ENCODE peak calls at places on chromosomes 6 and 20, in four cellular contexts. N is HCT116, J is K562, P is GM12891. S is an unnamed sample.

GRCh38 chr20:44810391-44811149 is at the start of gene RIMS4:
- DNase-seq in N (no peak), J (no peak), P (peak; percentile 46), S (no peak)

GRCh38 chr20:63739129-63740069 is at the start of gene SLC2A4RG:
- DNase-seq in N (no peak), J (peak; percentile 87), P (peak; percentile 94), S (peak; percentile 87)

GRCh38 chr6:14857501-14857900 is 388.4 kb upstream of the JARID2 start:
- DNase-seq in N (no peak), J (no peak), P (no peak), S (peak; percentile 24)

GRCh38 chr6:30325873-30326445 is 768 bp upstream of the TRIM39 start:
- DNase-seq in N (peak; percentile 59), J (peak; percentile 78), P (no peak), S (no peak)

GRCh38 chr20:17807670-17808069 is 107.9 kb downstream of the BANF2 start:
- DNase-seq in N (no peak), J (no peak), P (no peak), S (no peak)

GRCh38 chr6:127938701-127939100 is 37.8 kb upstream of the THEMIS start:
- DNase-seq in N (peak; percentile 6), J (peak; percentile 3), P (no peak), S (no peak)

GRCh38 chr6:148523051-148523450 is 180.4 kb downstream of the SASH1 start:
- DNase-seq in N (no peak), J (no peak), P (no peak), S (no peak)

GRCh38 chr20:62936996-62937352 is 973 bp upstream of the GID8 start:
- DNase-seq in N (no peak), J (peak; percentile 39), P (no peak), S (no peak)

GRCh38 chr6:138052783-138053182 is 54.4 kb downstream of the PERP start:
- DNase-seq in N (no peak), J (no peak), P (no peak), S (no peak)

GRCh38 chr6:168366473-168366872 is 46.9 kb upstream of the DACT2 start:
- DNase-seq in N (no peak), J (no peak), P (no peak), S (no peak)

GRCh38 chr6:51300510-51300909 is 481.8 kb downstream of the TFAP2B start:
- DNase-seq in N (no peak), J (no peak), P (no peak), S (no peak)

GRCh38 chr6:51303313-51303712 is 484.6 kb downstream of the TFAP2B start:
- DNase-seq in N (no peak), J (no peak), P (no peak), S (no peak)

GRCh38 chr6:51301969-51302368 is 483.3 kb downstream of the TFAP2B start:
- DNase-seq in N (no peak), J (no peak), P (no peak), S (no peak)

GRCh38 chr6:51299649-51300380 is 481.1 kb downstream of the TFAP2B start:
- DNase-seq in N (no peak), J (no peak), P (no peak), S (no peak)
- TF ChIP-seq POLR2AphosphoS5 in N (no peak), J (no peak), P (no peak), S (no peak)

GRCh38 chr6:131948221-131948661 is 2.9 kb downstream of the CCN2 start:
- DNase-seq in N (no peak), J (no peak), P (no peak), S (no peak)

GRCh38 chr6:131949615-131949908 is 1.6 kb downstream of the CCN2 start:
- DNase-seq in N (no peak), J (no peak), P (no peak), S (no peak)

GRCh38 chr6:131946992-131947955 is 3.9 kb downstream of the CCN2 start:
- DNase-seq in N (no peak), J (no peak), P (no peak), S (no peak)

GRCh38 chr6:131949909-131950766 is 1.0 kb downstream of the CCN2 start:
- DNase-seq in N (peak; percentile 32), J (no peak), P (peak; percentile 32), S (peak; percentile 83)

GRCh38 chr6:131948692-131949614 is 2.2 kb downstream of the CCN2 start:
- DNase-seq in N (no peak), J (no peak), P (no peak), S (no peak)
- TF ChIP-seq POLR2AphosphoS5 in N (no peak), J (no peak), P (no peak), S (peak; percentile 78)

GRCh38 chr6:27295301-27296079 is 16.6 kb downstream of the POM121L2 start:
- DNase-seq in N (peak; percentile 90), J (peak; percentile 93), P (no peak), S (no peak)

GRCh38 chr6:27296106-27296783 is 15.8 kb downstream of the POM121L2 start:
- DNase-seq in N (peak; percentile 36), J (peak; percentile 61), P (no peak), S (no peak)

GRCh38 chr6:27294409-27294808 is 17.7 kb downstream of the POM121L2 start:
- DNase-seq in N (no peak), J (peak; percentile 36), P (no peak), S (no peak)

GRCh38 chr6:27297484-27297856 is 14.6 kb downstream of the POM121L2 start:
- DNase-seq in N (no peak), J (no peak), P (no peak), S (no peak)

DNA sequence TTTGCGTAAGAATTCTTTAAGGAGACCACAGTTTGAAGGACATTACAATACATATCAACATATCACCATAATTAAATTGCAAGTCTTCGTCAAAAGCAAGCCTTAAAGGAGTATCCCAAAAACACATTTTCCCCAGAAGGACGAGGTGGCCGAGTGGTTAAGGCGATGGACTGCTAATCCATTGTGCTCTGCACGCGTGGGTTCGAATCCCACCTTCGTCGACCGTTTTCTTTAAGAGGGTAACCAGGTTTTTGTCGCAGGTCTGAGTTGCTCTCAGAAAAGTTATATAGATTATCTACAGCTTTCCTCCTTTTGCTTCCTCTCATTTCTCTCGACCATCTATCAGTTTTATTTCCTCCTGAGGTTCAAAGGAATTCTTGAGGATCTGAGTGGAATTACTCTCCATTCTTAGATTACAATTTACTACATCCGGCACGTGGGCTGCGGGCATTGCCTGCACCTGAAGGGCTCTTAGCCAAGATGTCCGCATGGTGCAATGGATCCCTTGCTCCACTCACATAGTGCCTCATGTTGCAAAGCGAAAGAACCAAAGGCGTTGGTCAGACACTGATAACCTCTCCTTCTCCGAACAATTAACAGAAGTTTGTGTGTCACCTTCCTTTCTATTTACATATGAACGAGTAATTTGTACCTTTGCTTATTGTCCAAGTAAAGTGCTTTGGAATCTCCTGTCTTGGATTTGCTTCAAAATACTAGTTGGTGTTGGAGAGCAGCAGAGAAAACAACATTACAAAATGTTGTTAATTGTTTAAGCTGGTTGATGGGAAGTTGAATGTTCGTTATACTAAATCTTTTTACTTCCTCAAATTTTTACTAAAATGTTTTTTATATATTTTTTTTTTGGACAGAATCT is 14.0 kb downstream of the POM121L2 start:
- DNase-seq in N (peak; percentile 70), J (peak; percentile 94), P (no peak), S (no peak)
- TF ChIP-seq POLR2AphosphoS5 in N (no peak), J (no peak), P (no peak), S (no peak)

GRCh38 chr6:108563292-108563691 is 2.6 kb downstream of the FOXO3 start:
- DNase-seq in N (no peak), J (no peak), P (no peak), S (no peak)

GRCh38 chr6:108565091-108565766 is 4.5 kb downstream of the FOXO3 start:
- DNase-seq in N (no peak), J (peak; percentile 70), P (peak; percentile 24), S (no peak)

GRCh38 chr6:108565893-108566292 is 5.2 kb downstream of the FOXO3 start:
- DNase-seq in N (no peak), J (peak; percentile 41), P (no peak), S (peak; percentile 36)

GRCh38 chr6:108562503-108562993 is 1.8 kb downstream of the FOXO3 start:
- DNase-seq in N (peak; percentile 69), J (peak; percentile 89), P (no peak), S (peak; percentile 65)

DNA sequence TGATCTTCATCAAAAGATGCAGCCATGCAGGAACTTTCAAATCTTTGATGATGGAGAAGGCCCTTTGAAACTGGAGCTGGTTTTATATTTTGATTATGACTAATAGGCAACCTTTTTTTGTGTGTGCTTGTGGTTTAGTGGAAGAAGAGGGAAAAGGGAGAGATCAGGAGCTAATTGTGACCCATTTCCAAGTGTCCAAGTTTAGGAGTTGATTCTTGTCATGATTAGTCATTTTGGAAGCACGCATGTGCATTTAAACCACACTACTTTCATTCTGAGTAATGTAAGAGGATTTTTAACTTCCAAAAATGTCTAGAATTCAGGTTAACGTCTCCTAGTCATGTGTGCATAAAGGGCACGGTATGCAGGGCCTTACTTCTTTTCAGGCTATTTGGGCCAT is 3.5 kb downstream of the FOXO3 start:
- DNase-seq in N (peak; percentile 76), J (no peak), P (no peak), S (no peak)
- TF ChIP-seq POLR2AphosphoS5 in N (no peak), J (no peak), P (no peak), S (peak; percentile 17)

DNA sequence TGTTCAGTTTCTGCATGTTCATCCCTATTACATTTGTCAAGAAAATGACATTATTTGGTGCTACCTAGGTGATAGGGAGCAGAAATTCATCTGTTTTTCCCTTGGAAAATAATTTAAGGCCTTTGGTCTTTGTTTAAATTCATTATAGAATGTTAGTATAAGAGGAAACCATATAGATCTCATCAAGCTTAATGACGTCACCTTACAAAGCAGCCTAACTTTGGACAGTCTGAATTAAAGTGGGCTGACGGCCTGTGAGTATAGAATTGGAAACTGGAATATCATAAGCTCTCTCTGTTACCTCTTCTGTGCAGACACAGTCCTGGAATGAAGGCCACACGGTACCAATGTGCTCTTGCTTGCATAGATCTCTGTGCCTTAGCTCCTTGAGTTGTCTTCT is 108.1 kb downstream of the TBC1D7 start:
- DNase-seq in N (no peak), J (no peak), P (no peak), S (no peak)
- TF ChIP-seq POLR2AphosphoS5 in N (no peak), J (no peak), P (no peak), S (no peak)